ENCODE peak calls at places on chromosomes 1 and 21, in ten cellular contexts. One of them, this sample, is unnamed.
A peak's percentile ranks its signal among the peaks of the same experiment; 100 is the strongest.

GRCh38 chr1:212229654-212230053 is 55.6 kb upstream of the PPP2R5A start:
- DNase-seq in T-helper 2 cell: no peak
- DNase-seq in iris pigment epithelial cell: peak; percentile 81
- DNase-seq in iPS DF 19.7: no peak
- DNase-seq in WERI-Rb-1: peak; percentile 51
- DNase-seq in stimulated activated CD4-positive, alpha-beta T cell treated with anti-CD3 and anti-CD28 coated beads, Interleukin-4, amount 100 ng/mL, for 24 hours: no peak
- DNase-seq in foreskin fibroblast: peak; percentile 88
- DNase-seq in NCI-H1694: no peak
- DNase-seq in AG09309: peak; percentile 45
- DNase-seq in GM23248: peak; percentile 92
- DNase-seq in this sample: no peak

GRCh38 chr1:174269932-174270651 is 110.8 kb downstream of the RABGAP1L start:
- DNase-seq in T-helper 2 cell: no peak
- DNase-seq in iris pigment epithelial cell: no peak
- DNase-seq in iPS DF 19.7: no peak
- DNase-seq in WERI-Rb-1: no peak
- DNase-seq in stimulated activated CD4-positive, alpha-beta T cell treated with anti-CD3 and anti-CD28 coated beads, Interleukin-4, amount 100 ng/mL, for 24 hours: no peak
- DNase-seq in foreskin fibroblast: no peak
- DNase-seq in NCI-H1694: no peak
- DNase-seq in AG09309: no peak
- DNase-seq in GM23248: no peak
- DNase-seq in this sample: no peak

GRCh38 chr1:116334015-116334547 is 39.0 kb upstream of the ATP1A1 start:
- DNase-seq in T-helper 2 cell: no peak
- DNase-seq in iris pigment epithelial cell: peak; percentile 43
- DNase-seq in iPS DF 19.7: no peak
- DNase-seq in WERI-Rb-1: no peak
- DNase-seq in stimulated activated CD4-positive, alpha-beta T cell treated with anti-CD3 and anti-CD28 coated beads, Interleukin-4, amount 100 ng/mL, for 24 hours: no peak
- DNase-seq in foreskin fibroblast: peak; percentile 69
- DNase-seq in NCI-H1694: no peak
- DNase-seq in AG09309: peak; percentile 7
- DNase-seq in GM23248: peak; percentile 12
- DNase-seq in this sample: no peak

GRCh38 chr1:32197837-32198236 is 2.6 kb upstream of the CCDC28B start:
- DNase-seq in T-helper 2 cell: no peak
- DNase-seq in iris pigment epithelial cell: no peak
- DNase-seq in iPS DF 19.7: no peak
- DNase-seq in WERI-Rb-1: no peak
- DNase-seq in stimulated activated CD4-positive, alpha-beta T cell treated with anti-CD3 and anti-CD28 coated beads, Interleukin-4, amount 100 ng/mL, for 24 hours: no peak
- DNase-seq in foreskin fibroblast: no peak
- DNase-seq in NCI-H1694: no peak
- DNase-seq in AG09309: no peak
- DNase-seq in GM23248: no peak
- DNase-seq in this sample: no peak

GRCh38 chr1:25068316-25068715 is 138.2 kb upstream of the RUNX3 start:
- DNase-seq in T-helper 2 cell: no peak
- DNase-seq in iris pigment epithelial cell: no peak
- DNase-seq in iPS DF 19.7: no peak
- DNase-seq in WERI-Rb-1: no peak
- DNase-seq in stimulated activated CD4-positive, alpha-beta T cell treated with anti-CD3 and anti-CD28 coated beads, Interleukin-4, amount 100 ng/mL, for 24 hours: no peak
- DNase-seq in foreskin fibroblast: no peak
- DNase-seq in NCI-H1694: no peak
- DNase-seq in AG09309: no peak
- DNase-seq in GM23248: no peak
- DNase-seq in this sample: no peak

GRCh38 chr1:204885790-204886189 is 15.1 kb downstream of the NFASC start:
- DNase-seq in T-helper 2 cell: no peak
- DNase-seq in iris pigment epithelial cell: no peak
- DNase-seq in iPS DF 19.7: no peak
- DNase-seq in WERI-Rb-1: no peak
- DNase-seq in stimulated activated CD4-positive, alpha-beta T cell treated with anti-CD3 and anti-CD28 coated beads, Interleukin-4, amount 100 ng/mL, for 24 hours: no peak
- DNase-seq in foreskin fibroblast: peak; percentile 40
- DNase-seq in NCI-H1694: no peak
- DNase-seq in AG09309: peak; percentile 57
- DNase-seq in GM23248: peak; percentile 44
- DNase-seq in this sample: no peak

GRCh38 chr1:178796013-178796412 is 71.0 kb downstream of the RALGPS2 start:
- DNase-seq in T-helper 2 cell: no peak
- DNase-seq in iris pigment epithelial cell: no peak
- DNase-seq in iPS DF 19.7: no peak
- DNase-seq in WERI-Rb-1: no peak
- DNase-seq in stimulated activated CD4-positive, alpha-beta T cell treated with anti-CD3 and anti-CD28 coated beads, Interleukin-4, amount 100 ng/mL, for 24 hours: no peak
- DNase-seq in foreskin fibroblast: no peak
- DNase-seq in NCI-H1694: no peak
- DNase-seq in AG09309: no peak
- DNase-seq in GM23248: no peak
- DNase-seq in this sample: no peak

GRCh38 chr1:216822480-216822879 is 99.3 kb upstream of the ESRRG start:
- DNase-seq in T-helper 2 cell: no peak
- DNase-seq in iris pigment epithelial cell: no peak
- DNase-seq in iPS DF 19.7: no peak
- DNase-seq in WERI-Rb-1: no peak
- DNase-seq in stimulated activated CD4-positive, alpha-beta T cell treated with anti-CD3 and anti-CD28 coated beads, Interleukin-4, amount 100 ng/mL, for 24 hours: no peak
- DNase-seq in foreskin fibroblast: no peak
- DNase-seq in NCI-H1694: no peak
- DNase-seq in AG09309: no peak
- DNase-seq in GM23248: no peak
- DNase-seq in this sample: peak; percentile 18

GRCh38 chr1:162918111-162918754 is 57.3 kb upstream of the CCDC190 start:
- DNase-seq in T-helper 2 cell: no peak
- DNase-seq in iris pigment epithelial cell: no peak
- DNase-seq in iPS DF 19.7: no peak
- DNase-seq in WERI-Rb-1: no peak
- DNase-seq in stimulated activated CD4-positive, alpha-beta T cell treated with anti-CD3 and anti-CD28 coated beads, Interleukin-4, amount 100 ng/mL, for 24 hours: no peak
- DNase-seq in foreskin fibroblast: no peak
- DNase-seq in NCI-H1694: no peak
- DNase-seq in AG09309: no peak
- DNase-seq in GM23248: no peak
- DNase-seq in this sample: no peak

GRCh38 chr1:154808261-154808908 is 61.7 kb downstream of the KCNN3 start:
- DNase-seq in T-helper 2 cell: no peak
- DNase-seq in iris pigment epithelial cell: no peak
- DNase-seq in iPS DF 19.7: no peak
- DNase-seq in WERI-Rb-1: no peak
- DNase-seq in stimulated activated CD4-positive, alpha-beta T cell treated with anti-CD3 and anti-CD28 coated beads, Interleukin-4, amount 100 ng/mL, for 24 hours: no peak
- DNase-seq in foreskin fibroblast: no peak
- DNase-seq in NCI-H1694: no peak
- DNase-seq in AG09309: no peak
- DNase-seq in GM23248: no peak
- DNase-seq in this sample: no peak

GRCh38 chr1:97814121-97814520 is 106.7 kb downstream of the DPYD start:
- DNase-seq in T-helper 2 cell: no peak
- DNase-seq in iris pigment epithelial cell: peak; percentile 37
- DNase-seq in iPS DF 19.7: no peak
- DNase-seq in WERI-Rb-1: no peak
- DNase-seq in stimulated activated CD4-positive, alpha-beta T cell treated with anti-CD3 and anti-CD28 coated beads, Interleukin-4, amount 100 ng/mL, for 24 hours: no peak
- DNase-seq in foreskin fibroblast: peak; percentile 47
- DNase-seq in NCI-H1694: no peak
- DNase-seq in AG09309: no peak
- DNase-seq in GM23248: peak; percentile 76
- DNase-seq in this sample: no peak

GRCh38 chr21:38768385-38769071 is 37.2 kb upstream of the ETS2 start:
- DNase-seq in T-helper 2 cell: peak; percentile 84
- DNase-seq in iris pigment epithelial cell: peak; percentile 97
- DNase-seq in iPS DF 19.7: no peak
- DNase-seq in WERI-Rb-1: no peak
- DNase-seq in stimulated activated CD4-positive, alpha-beta T cell treated with anti-CD3 and anti-CD28 coated beads, Interleukin-4, amount 100 ng/mL, for 24 hours: peak; percentile 80
- DNase-seq in foreskin fibroblast: peak; percentile 89
- DNase-seq in NCI-H1694: no peak
- DNase-seq in AG09309: no peak
- DNase-seq in GM23248: peak; percentile 87
- DNase-seq in this sample: no peak

GRCh38 chr1:58895559-58896135 is 111.8 kb upstream of the JUN start:
- DNase-seq in T-helper 2 cell: no peak
- DNase-seq in iris pigment epithelial cell: no peak
- DNase-seq in iPS DF 19.7: no peak
- DNase-seq in WERI-Rb-1: no peak
- DNase-seq in stimulated activated CD4-positive, alpha-beta T cell treated with anti-CD3 and anti-CD28 coated beads, Interleukin-4, amount 100 ng/mL, for 24 hours: no peak
- DNase-seq in foreskin fibroblast: no peak
- DNase-seq in NCI-H1694: no peak
- DNase-seq in AG09309: no peak
- DNase-seq in GM23248: peak; percentile 63
- DNase-seq in this sample: no peak

GRCh38 chr1:175866776-175867175 is 123.4 kb upstream of the TNR start:
- DNase-seq in T-helper 2 cell: no peak
- DNase-seq in iris pigment epithelial cell: no peak
- DNase-seq in iPS DF 19.7: no peak
- DNase-seq in WERI-Rb-1: no peak
- DNase-seq in stimulated activated CD4-positive, alpha-beta T cell treated with anti-CD3 and anti-CD28 coated beads, Interleukin-4, amount 100 ng/mL, for 24 hours: no peak
- DNase-seq in foreskin fibroblast: no peak
- DNase-seq in NCI-H1694: no peak
- DNase-seq in AG09309: no peak
- DNase-seq in GM23248: no peak
- DNase-seq in this sample: no peak

GRCh38 chr1:92310185-92310597 is 11.3 kb downstream of the RPAP2 start:
- DNase-seq in T-helper 2 cell: peak; percentile 46
- DNase-seq in iris pigment epithelial cell: peak; percentile 39
- DNase-seq in iPS DF 19.7: no peak
- DNase-seq in WERI-Rb-1: no peak
- DNase-seq in stimulated activated CD4-positive, alpha-beta T cell treated with anti-CD3 and anti-CD28 coated beads, Interleukin-4, amount 100 ng/mL, for 24 hours: no peak
- DNase-seq in foreskin fibroblast: peak; percentile 47
- DNase-seq in NCI-H1694: peak; percentile 47
- DNase-seq in AG09309: no peak
- DNase-seq in GM23248: peak; percentile 61
- DNase-seq in this sample: no peak

GRCh38 chr1:241276391-241276790 is 80.6 kb downstream of the RGS7 start:
- DNase-seq in T-helper 2 cell: no peak
- DNase-seq in iris pigment epithelial cell: no peak
- DNase-seq in iPS DF 19.7: no peak
- DNase-seq in WERI-Rb-1: no peak
- DNase-seq in stimulated activated CD4-positive, alpha-beta T cell treated with anti-CD3 and anti-CD28 coated beads, Interleukin-4, amount 100 ng/mL, for 24 hours: no peak
- DNase-seq in foreskin fibroblast: peak; percentile 28
- DNase-seq in NCI-H1694: no peak
- DNase-seq in AG09309: no peak
- DNase-seq in GM23248: no peak
- DNase-seq in this sample: no peak

GRCh38 chr1:63454269-63454668 is 68.8 kb downstream of the ITGB3BP start:
- DNase-seq in T-helper 2 cell: peak; percentile 1
- DNase-seq in iris pigment epithelial cell: peak; percentile 29
- DNase-seq in iPS DF 19.7: no peak
- DNase-seq in WERI-Rb-1: no peak
- DNase-seq in stimulated activated CD4-positive, alpha-beta T cell treated with anti-CD3 and anti-CD28 coated beads, Interleukin-4, amount 100 ng/mL, for 24 hours: no peak
- DNase-seq in foreskin fibroblast: peak; percentile 36
- DNase-seq in NCI-H1694: no peak
- DNase-seq in AG09309: no peak
- DNase-seq in GM23248: peak; percentile 39
- DNase-seq in this sample: no peak

GRCh38 chr1:67830226-67830625 is 3.0 kb downstream of the GNG12 start:
- DNase-seq in T-helper 2 cell: no peak
- DNase-seq in iris pigment epithelial cell: peak; percentile 63
- DNase-seq in iPS DF 19.7: no peak
- DNase-seq in WERI-Rb-1: no peak
- DNase-seq in stimulated activated CD4-positive, alpha-beta T cell treated with anti-CD3 and anti-CD28 coated beads, Interleukin-4, amount 100 ng/mL, for 24 hours: no peak
- DNase-seq in foreskin fibroblast: no peak
- DNase-seq in NCI-H1694: no peak
- DNase-seq in AG09309: no peak
- DNase-seq in GM23248: peak; percentile 58
- DNase-seq in this sample: no peak

GRCh38 chr21:42220138-42220701 is 1.3 kb downstream of the ABCG1 start:
- DNase-seq in T-helper 2 cell: peak; percentile 94
- DNase-seq in iris pigment epithelial cell: peak; percentile 63
- DNase-seq in iPS DF 19.7: no peak
- DNase-seq in WERI-Rb-1: peak; percentile 69
- DNase-seq in stimulated activated CD4-positive, alpha-beta T cell treated with anti-CD3 and anti-CD28 coated beads, Interleukin-4, amount 100 ng/mL, for 24 hours: peak; percentile 56
- DNase-seq in foreskin fibroblast: peak; percentile 66
- DNase-seq in NCI-H1694: peak; percentile 93
- DNase-seq in AG09309: no peak
- DNase-seq in GM23248: peak; percentile 58
- DNase-seq in this sample: peak; percentile 81

GRCh38 chr1:66210653-66211052 is 323.3 kb upstream of the SGIP1 start:
- DNase-seq in T-helper 2 cell: no peak
- DNase-seq in iris pigment epithelial cell: no peak
- DNase-seq in iPS DF 19.7: no peak
- DNase-seq in WERI-Rb-1: no peak
- DNase-seq in stimulated activated CD4-positive, alpha-beta T cell treated with anti-CD3 and anti-CD28 coated beads, Interleukin-4, amount 100 ng/mL, for 24 hours: no peak
- DNase-seq in foreskin fibroblast: no peak
- DNase-seq in NCI-H1694: no peak
- DNase-seq in AG09309: no peak
- DNase-seq in GM23248: peak; percentile 58
- DNase-seq in this sample: no peak